ENCODE peak calls at places on chromosomes 13 and 19, in four cellular contexts. One of them, this sample, is unnamed.

GRCh38 chr13:31538067-31539042 is 201.0 kb upstream of the RXFP2 start:
- DNase-seq in K562: peak; percentile 11
- DNase-seq in HepG2: peak; percentile 16
- DNase-seq in GM12878: no peak
- DNase-seq in this sample: peak; percentile 59

GRCh38 chr13:60577761-60578160 is 180.7 kb downstream of the TDRD3 start:
- DNase-seq in K562: no peak
- DNase-seq in HepG2: no peak
- DNase-seq in GM12878: no peak
- DNase-seq in this sample: no peak

GRCh38 chr13:67967031-67967430 is 736.9 kb upstream of the PCDH9 start:
- DNase-seq in K562: no peak
- DNase-seq in HepG2: no peak
- DNase-seq in GM12878: no peak
- DNase-seq in this sample: no peak

GRCh38 chr19:970695-971094 is 13.4 kb upstream of the WDR18 start:
- DNase-seq in K562: peak; percentile 74
- DNase-seq in HepG2: no peak
- DNase-seq in GM12878: no peak
- DNase-seq in this sample: peak; percentile 39

GRCh38 chr13:113918580-113918979 is 54.7 kb upstream of the GAS6 start:
- DNase-seq in K562: no peak
- DNase-seq in HepG2: no peak
- DNase-seq in GM12878: no peak
- DNase-seq in this sample: no peak

GRCh38 chr13:89923731-89924130 is 1423.8 kb upstream of the MIR17HG start:
- DNase-seq in K562: no peak
- DNase-seq in HepG2: no peak
- DNase-seq in GM12878: no peak
- DNase-seq in this sample: no peak

GRCh38 chr19:19304186-19304975 is 15.9 kb downstream of the SUGP1 start:
- DNase-seq in K562: no peak
- DNase-seq in HepG2: no peak
- DNase-seq in GM12878: no peak
- DNase-seq in this sample: no peak

GRCh38 chr19:32018014-32018413 is 327.4 kb upstream of the ZNF507 start:
- DNase-seq in K562: no peak
- DNase-seq in HepG2: no peak
- DNase-seq in GM12878: no peak
- DNase-seq in this sample: no peak

GRCh38 chr19:48446579-48446978 is 796 bp downstream of the GRWD1 start:
- DNase-seq in K562: no peak
- DNase-seq in HepG2: no peak
- DNase-seq in GM12878: no peak
- DNase-seq in this sample: no peak
- TF ChIP-seq FOXK2 in K562: no peak
- TF ChIP-seq FOXK2 in HepG2: no peak
- TF ChIP-seq FOXK2 in GM12878: no peak
- TF ChIP-seq FOXK2 in this sample: no peak

GRCh38 chr19:45322744-45323281 is at the start of gene CKM:
- DNase-seq in K562: no peak
- DNase-seq in HepG2: no peak
- DNase-seq in GM12878: no peak
- DNase-seq in this sample: no peak

GRCh38 chr19:45331411-45331810 is 8.7 kb upstream of the CKM start:
- DNase-seq in K562: no peak
- DNase-seq in HepG2: peak; percentile 22
- DNase-seq in GM12878: no peak
- DNase-seq in this sample: peak; percentile 61

GRCh38 chr19:45324349-45324907 is 1.8 kb upstream of the CKM start:
- DNase-seq in K562: no peak
- DNase-seq in HepG2: no peak
- DNase-seq in GM12878: no peak
- DNase-seq in this sample: no peak

GRCh38 chr19:45323671-45324081 is 1.0 kb upstream of the CKM start:
- DNase-seq in K562: no peak
- DNase-seq in HepG2: no peak
- DNase-seq in GM12878: no peak
- DNase-seq in this sample: no peak

DNA sequence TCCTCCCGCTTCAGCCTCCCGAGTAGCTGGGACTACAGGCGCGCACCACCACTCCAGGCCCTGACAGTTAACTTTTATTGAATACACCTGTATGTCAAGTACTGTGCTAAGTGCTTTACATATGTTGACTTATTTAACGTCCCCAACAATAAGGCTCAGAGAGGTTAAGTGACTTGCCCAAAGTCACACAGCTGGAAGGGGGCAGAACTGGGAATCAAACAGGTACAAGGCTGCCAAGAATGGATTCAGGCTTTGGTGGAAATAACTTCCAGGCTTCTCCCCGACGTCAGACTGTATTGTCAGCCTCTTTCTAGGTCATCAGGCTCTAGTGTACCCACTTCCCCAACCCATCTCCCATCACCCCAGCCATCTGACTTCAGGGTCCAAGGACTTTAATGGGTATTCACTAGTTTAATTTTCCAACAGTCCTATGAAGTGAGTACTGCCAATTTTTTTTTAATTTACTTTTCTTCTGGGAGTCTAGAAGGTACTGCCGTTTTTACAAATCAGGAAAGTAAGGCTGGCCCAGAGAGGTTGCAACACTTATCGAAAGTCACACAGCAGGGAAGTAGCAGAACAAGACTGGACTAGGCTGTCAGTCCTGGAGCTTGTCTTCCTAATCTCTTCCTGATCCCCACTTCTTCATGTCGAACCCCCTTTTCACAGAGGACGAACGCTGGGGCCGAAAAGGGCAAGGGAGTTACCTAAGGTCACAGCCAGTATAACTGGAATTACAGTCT is 4.9 kb upstream of the CKM start:
- DNase-seq in K562: no peak
- DNase-seq in HepG2: no peak
- DNase-seq in GM12878: no peak
- DNase-seq in this sample: no peak
- TF ChIP-seq FOXK2 in K562: no peak
- TF ChIP-seq FOXK2 in HepG2: no peak
- TF ChIP-seq FOXK2 in GM12878: no peak
- TF ChIP-seq FOXK2 in this sample: no peak

DNA sequence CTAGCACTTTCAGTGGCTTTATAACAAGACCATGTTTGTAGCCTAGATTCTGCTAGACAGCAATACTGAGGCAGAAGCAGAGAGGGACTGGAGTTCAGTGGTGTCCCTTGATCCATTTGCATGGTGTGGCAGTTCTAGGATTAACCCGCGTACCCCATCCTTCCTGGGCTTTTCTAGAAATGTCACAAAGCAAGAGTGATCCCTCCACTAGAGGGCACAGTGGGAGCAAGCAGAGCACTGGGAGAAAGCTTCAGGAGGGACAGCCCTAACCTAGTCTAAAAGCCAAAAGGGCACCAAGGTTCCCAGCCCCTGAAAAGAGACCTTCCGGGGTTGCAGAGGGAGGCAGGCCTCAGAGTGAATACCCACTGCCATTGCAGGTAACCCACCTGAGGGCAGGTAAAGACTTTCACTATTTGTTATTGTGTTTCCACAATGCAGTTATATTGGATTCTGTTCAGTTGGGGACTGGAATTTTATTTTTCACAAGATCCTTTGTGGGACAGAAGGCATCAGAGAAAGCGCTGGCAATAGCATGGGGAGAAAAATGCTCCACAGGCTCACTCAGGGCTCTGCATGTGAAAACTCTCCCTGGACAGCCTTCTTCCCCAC is 170.6 kb downstream of the FLT1 start:
- DNase-seq in K562: peak; percentile 81
- DNase-seq in HepG2: peak; percentile 50
- DNase-seq in GM12878: peak; percentile 45
- DNase-seq in this sample: peak; percentile 72
- TF ChIP-seq FOXK2 in K562: no peak
- TF ChIP-seq FOXK2 in HepG2: no peak
- TF ChIP-seq FOXK2 in GM12878: no peak
- TF ChIP-seq FOXK2 in this sample: no peak

GRCh38 chr19:17049711-17050280 is 23.2 kb upstream of the CPAMD8 start:
- DNase-seq in K562: no peak
- DNase-seq in HepG2: no peak
- DNase-seq in GM12878: no peak
- DNase-seq in this sample: no peak
- TF ChIP-seq FOXK2 in K562: no peak
- TF ChIP-seq FOXK2 in HepG2: no peak
- TF ChIP-seq FOXK2 in GM12878: no peak
- TF ChIP-seq FOXK2 in this sample: no peak

GRCh38 chr19:33071887-33072286 is 7.2 kb upstream of the RHPN2 start:
- DNase-seq in K562: no peak
- DNase-seq in HepG2: no peak
- DNase-seq in GM12878: no peak
- DNase-seq in this sample: no peak
- TF ChIP-seq FOXK2 in K562: no peak
- TF ChIP-seq FOXK2 in HepG2: no peak
- TF ChIP-seq FOXK2 in GM12878: no peak
- TF ChIP-seq FOXK2 in this sample: no peak

GRCh38 chr19:50303558-50303957 is 25.6 kb downstream of the KCNC3 start:
- DNase-seq in K562: no peak
- DNase-seq in HepG2: no peak
- DNase-seq in GM12878: no peak
- DNase-seq in this sample: no peak

GRCh38 chr19:50301607-50301971 is 27.6 kb downstream of the KCNC3 start:
- DNase-seq in K562: no peak
- DNase-seq in HepG2: no peak
- DNase-seq in GM12878: no peak
- DNase-seq in this sample: no peak

GRCh38 chr19:50300051-50300450 is 29.1 kb downstream of the KCNC3 start:
- DNase-seq in K562: no peak
- DNase-seq in HepG2: no peak
- DNase-seq in GM12878: no peak
- DNase-seq in this sample: no peak

DNA sequence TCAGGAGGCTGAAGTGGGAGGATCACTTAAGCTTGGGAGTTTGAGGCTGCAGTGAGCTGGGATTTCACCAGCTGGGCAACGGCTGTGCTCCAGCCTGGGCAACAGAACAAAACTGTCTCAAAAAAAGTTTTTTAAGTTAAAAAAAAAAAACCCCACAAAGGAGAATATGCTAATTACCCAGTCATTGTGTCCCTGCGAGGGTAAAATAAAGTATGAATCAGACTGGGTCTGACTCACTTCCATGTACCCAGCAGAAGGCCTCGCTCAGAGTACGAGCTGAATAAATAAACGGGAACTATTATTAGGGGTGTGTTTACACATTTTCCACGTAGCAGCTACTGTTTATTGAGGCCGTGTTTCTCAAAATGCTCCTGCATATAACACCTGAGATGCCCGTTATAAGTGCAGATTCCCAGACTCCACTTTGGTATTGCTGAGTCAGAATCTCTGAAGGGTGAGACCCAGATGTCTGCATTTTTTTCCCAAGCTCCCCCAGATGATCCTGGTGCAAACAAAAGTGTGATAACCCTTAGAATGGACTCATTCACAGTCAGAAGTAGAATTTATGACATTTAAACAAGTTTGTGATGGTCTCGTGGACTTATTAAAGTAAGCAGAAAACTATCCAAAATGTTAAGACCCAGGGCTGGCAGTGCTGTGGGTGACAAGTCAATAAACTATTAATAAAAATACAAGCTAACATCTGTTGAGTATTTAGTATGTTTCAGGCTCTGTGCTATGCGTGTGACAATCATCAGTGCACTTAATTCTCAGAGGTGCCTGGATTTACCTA is 28.2 kb downstream of the KCNC3 start:
- DNase-seq in K562: no peak
- DNase-seq in HepG2: peak; percentile 48
- DNase-seq in GM12878: no peak
- DNase-seq in this sample: no peak
- TF ChIP-seq FOXK2 in K562: no peak
- TF ChIP-seq FOXK2 in HepG2: no peak
- TF ChIP-seq FOXK2 in GM12878: no peak
- TF ChIP-seq FOXK2 in this sample: no peak

DNA sequence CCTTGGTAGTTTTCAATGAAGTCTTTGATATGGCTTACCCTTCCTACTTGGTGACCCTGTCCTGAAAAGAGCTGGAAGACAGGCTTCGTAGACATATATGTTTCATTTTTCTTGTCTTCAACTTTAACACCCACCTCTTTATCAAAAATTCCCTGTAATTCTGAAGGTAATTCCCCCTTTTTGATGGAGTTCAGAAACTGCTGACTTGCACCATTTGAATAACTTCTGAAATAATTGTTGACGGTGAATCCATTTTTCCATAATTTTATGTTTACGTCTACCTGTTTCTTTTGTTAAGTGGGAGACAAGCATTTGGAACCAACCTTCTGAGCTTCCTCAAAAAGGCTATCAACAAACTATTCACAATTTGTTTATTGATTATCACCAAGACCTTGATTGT is 14.6 kb upstream of the ZNF177 start:
- DNase-seq in K562: no peak
- DNase-seq in HepG2: no peak
- DNase-seq in GM12878: no peak
- DNase-seq in this sample: no peak
- TF ChIP-seq FOXK2 in K562: no peak
- TF ChIP-seq FOXK2 in HepG2: no peak
- TF ChIP-seq FOXK2 in GM12878: no peak
- TF ChIP-seq FOXK2 in this sample: no peak

GRCh38 chr19:6056801-6057650 is 53.3 kb downstream of the RFX2 start:
- DNase-seq in K562: peak; percentile 50
- DNase-seq in HepG2: peak; percentile 77
- DNase-seq in GM12878: no peak
- DNase-seq in this sample: no peak
- TF ChIP-seq FOXK2 in K562: no peak
- TF ChIP-seq FOXK2 in HepG2: no peak
- TF ChIP-seq FOXK2 in GM12878: no peak
- TF ChIP-seq FOXK2 in this sample: no peak